ENCODE peak calls at places on chromosomes 13 and 19, in ten cellular contexts. W is GF-D8, J is body of pancreas, A is AG09319, F is substantia nigra, Z is cardiac septum, X is neural crest cell, V is lower lobe of right lung, N is right lobe of liver, M is fibroblast of pulmonary artery. U is an unnamed sample.

GRCh38 chr19:7912144-7912696 is 2.4 kb upstream of the TGFBR3L start:
- DNase-seq in W (no peak), J (no peak), A (no peak), F (no peak), Z (no peak), X (no peak), V (peak), N (no peak), M (no peak), U (no peak)

GRCh38 chr19:40266111-40266510 is 19.0 kb downstream of the AKT2 start:
- DNase-seq in W (no peak), J (peak), A (no peak), F (no peak), Z (peak), X (no peak), V (peak), N (no peak), M (no peak), U (no peak)

GRCh38 chr19:14404322-14404721 is 14.8 kb downstream of the DDX39A start:
- DNase-seq in W (no peak), J (no peak), A (no peak), F (no peak), Z (no peak), X (no peak), V (no peak), N (no peak), M (no peak), U (no peak)

GRCh38 chr13:114017028-114017630 is 43.3 kb upstream of the C13orf46 start:
- DNase-seq in W (no peak), J (no peak), A (no peak), F (no peak), Z (no peak), X (no peak), V (no peak), N (no peak), M (peak), U (no peak)

GRCh38 chr19:54420383-54421168 is 5.3 kb downstream of the TTYH1 start:
- DNase-seq in W (no peak), J (peak), A (no peak), F (peak), Z (no peak), X (peak), V (no peak), N (no peak), M (peak), U (no peak)

GRCh38 chr19:4337906-4338440 is 654 bp downstream of the STAP2 start:
- DNase-seq in W (peak), J (no peak), A (no peak), F (no peak), Z (no peak), X (no peak), V (no peak), N (peak), M (peak), U (no peak)

GRCh38 chr13:51590966-51591627 is 6.8 kb downstream of the WDFY2 start:
- DNase-seq in W (peak), J (peak), A (peak), F (no peak), Z (no peak), X (no peak), V (no peak), N (no peak), M (peak), U (peak)

GRCh38 chr19:17346109-17346671 is 8.8 kb downstream of the GTPBP3 start:
- DNase-seq in W (peak), J (peak), A (no peak), F (no peak), Z (peak), X (peak), V (peak), N (peak), M (peak), U (peak)

GRCh38 chr19:39997595-39998216 is 846 bp downstream of the ZNF546 start:
- DNase-seq in W (no peak), J (no peak), A (no peak), F (no peak), Z (no peak), X (no peak), V (no peak), N (no peak), M (peak), U (no peak)

GRCh38 chr19:54364775-54365257 is at the start of gene LAIR1:
- DNase-seq in W (peak), J (no peak), A (no peak), F (no peak), Z (peak), X (no peak), V (peak), N (no peak), M (no peak), U (peak)

GRCh38 chr19:2330632-2331284 is 2.3 kb downstream of the SPPL2B start:
- DNase-seq in W (peak), J (peak), A (no peak), F (no peak), Z (no peak), X (no peak), V (no peak), N (peak), M (no peak), U (peak)

GRCh38 chr13:43933378-43933777 is 53.7 kb downstream of the LACC1 start:
- DNase-seq in W (no peak), J (no peak), A (no peak), F (no peak), Z (no peak), X (no peak), V (no peak), N (no peak), M (no peak), U (peak)

GRCh38 chr19:10431943-10432735 is 11.8 kb downstream of the PDE4A start:
- DNase-seq in W (no peak), J (peak), A (no peak), F (no peak), Z (peak), X (no peak), V (peak), N (peak), M (peak), U (no peak)

U was measured in MV-4-11.